ENCODE peak calls at places on chromosomes 6 and 20, in four cellular contexts. V is fibroblast of lung, M is sigmoid colon, F is GM13976. W is an unnamed sample.

GRCh38 chr6:90296346-90297123 is at the start of gene BACH2:
- DNase-seq in V (peak; percentile 92), M (peak; percentile 95), F (peak; percentile 81), W (peak; percentile 67)

GRCh38 chr20:50821257-50821921 is 26.5 kb downstream of the BCAS4 start:
- DNase-seq in V (no peak), M (no peak), F (no peak), W (no peak)

GRCh38 chr6:148002067-148002466 is 340.6 kb upstream of the SASH1 start:
- DNase-seq in V (no peak), M (no peak), F (no peak), W (no peak)

GRCh38 chr6:4608361-4609115 is 167.7 kb upstream of the CDYL start:
- DNase-seq in V (peak; percentile 43), M (no peak), F (no peak), W (no peak)

GRCh38 chr6:125041740-125042459 is 79.7 kb downstream of the RNF217 start:
- DNase-seq in V (peak; percentile 70), M (no peak), F (no peak), W (no peak)

GRCh38 chr6:277746-278145 is 14.5 kb upstream of the DUSP22 start:
- DNase-seq in V (no peak), M (no peak), F (no peak), W (no peak)

GRCh38 chr6:169864148-169865030 is 113.0 kb downstream of the ERMARD start:
- DNase-seq in V (no peak), M (peak; percentile 54), F (no peak), W (no peak)

GRCh38 chr6:41872102-41872602 is 23.0 kb downstream of the USP49 start:
- DNase-seq in V (no peak), M (no peak), F (no peak), W (peak; percentile 1)

GRCh38 chr6:108174371-108175175 is 8.8 kb downstream of the NR2E1 start:
- DNase-seq in V (peak; percentile 23), M (no peak), F (peak; percentile 61), W (no peak)

GRCh38 chr6:146009338-146009737 is 19.5 kb upstream of the GRM1 start:
- DNase-seq in V (no peak), M (no peak), F (no peak), W (no peak)

GRCh38 chr6:95364016-95364604 is 213.2 kb upstream of the MANEA start:
- DNase-seq in V (peak; percentile 2), M (no peak), F (peak; percentile 36), W (peak; percentile 1)

GRCh38 chr6:5190467-5190866 is 70.3 kb downstream of the LYRM4 start:
- DNase-seq in V (peak; percentile 95), M (no peak), F (no peak), W (no peak)

GRCh38 chr20:528923-529594 is 14.5 kb downstream of the CSNK2A1 start:
- DNase-seq in V (peak; percentile 83), M (no peak), F (no peak), W (no peak)

GRCh38 chr20:41145317-41145716 is 8.0 kb downstream of the PLCG1 start:
- DNase-seq in V (no peak), M (no peak), F (no peak), W (no peak)

GRCh38 chr20:42274977-42275376 is 656.8 kb upstream of the CHD6 start:
- DNase-seq in V (no peak), M (no peak), F (no peak), W (no peak)

GRCh38 chr6:168368063-168368835 is 48.7 kb upstream of the DACT2 start:
- DNase-seq in V (no peak), M (peak; percentile 65), F (no peak), W (no peak)

GRCh38 chr6:144756469-144756868 is 471.3 kb downstream of the UTRN start:
- DNase-seq in V (no peak), M (no peak), F (no peak), W (no peak)

GRCh38 chr20:60191014-60191413 is 232.8 kb downstream of the CDH26 start:
- DNase-seq in V (no peak), M (no peak), F (no peak), W (no peak)

GRCh38 chr6:100203391-100203790 is 209.4 kb upstream of the MCHR2 start:
- DNase-seq in V (peak; percentile 95), M (no peak), F (no peak), W (no peak)

GRCh38 chr6:140960566-140960965 is 1172.2 kb upstream of the GJE1 start:
- DNase-seq in V (peak; percentile 45), M (no peak), F (no peak), W (no peak)

GRCh38 chr20:21029356-21029755 is 76.8 kb downstream of the LINC00237 start:
- DNase-seq in V (no peak), M (no peak), F (no peak), W (no peak)

GRCh38 chr6:157990321-157991066 is 8.8 kb downstream of the SYNJ2 start:
- DNase-seq in V (peak; percentile 33), M (no peak), F (peak; percentile 53), W (no peak)

GRCh38 chr20:53642196-53643030 is 48.8 kb upstream of the ZNF217 start:
- DNase-seq in V (peak; percentile 68), M (no peak), F (no peak), W (no peak)

GRCh38 chr6:26552640-26553189 is 14.5 kb downstream of the HMGN4 start:
- DNase-seq in V (no peak), M (no peak), F (no peak), W (no peak)

GRCh38 chr6:33313105-33313708 is 671 bp downstream of the TAPBP start:
- DNase-seq in V (peak; percentile 36), M (peak; percentile 81), F (peak; percentile 73), W (no peak)

GRCh38 chr6:31558631-31559500 is 11.5 kb downstream of the NFKBIL1 start:
- DNase-seq in V (peak; percentile 29), M (peak; percentile 69), F (peak; percentile 82), W (peak; percentile 83)

GRCh38 chr20:36255445-36255844 is 19.2 kb downstream of the AAR2 start:
- DNase-seq in V (no peak), M (peak; percentile 47), F (no peak), W (no peak)

GRCh38 chr6:81401970-81402690 is 350.4 kb downstream of the TENT5A start:
- DNase-seq in V (peak; percentile 90), M (no peak), F (no peak), W (no peak)

GRCh38 chr20:699811-700338 is 24.3 kb upstream of the SCRT2 start:
- DNase-seq in V (no peak), M (no peak), F (no peak), W (no peak)

GRCh38 chr20:48294942-48295341 is 509.7 kb upstream of the SULF2 start:
- DNase-seq in V (peak; percentile 17), M (no peak), F (no peak), W (no peak)

GRCh38 chr20:48294196-48294595 is 508.9 kb upstream of the SULF2 start:
- DNase-seq in V (peak; percentile 91), M (no peak), F (no peak), W (no peak)

GRCh38 chr20:48298424-48298823 is 513.1 kb upstream of the SULF2 start:
- DNase-seq in V (no peak), M (no peak), F (no peak), W (no peak)

GRCh38 chr20:48295445-48295903 is 510.2 kb upstream of the SULF2 start:
- DNase-seq in V (peak; percentile 98), M (no peak), F (no peak), W (no peak)

DNA sequence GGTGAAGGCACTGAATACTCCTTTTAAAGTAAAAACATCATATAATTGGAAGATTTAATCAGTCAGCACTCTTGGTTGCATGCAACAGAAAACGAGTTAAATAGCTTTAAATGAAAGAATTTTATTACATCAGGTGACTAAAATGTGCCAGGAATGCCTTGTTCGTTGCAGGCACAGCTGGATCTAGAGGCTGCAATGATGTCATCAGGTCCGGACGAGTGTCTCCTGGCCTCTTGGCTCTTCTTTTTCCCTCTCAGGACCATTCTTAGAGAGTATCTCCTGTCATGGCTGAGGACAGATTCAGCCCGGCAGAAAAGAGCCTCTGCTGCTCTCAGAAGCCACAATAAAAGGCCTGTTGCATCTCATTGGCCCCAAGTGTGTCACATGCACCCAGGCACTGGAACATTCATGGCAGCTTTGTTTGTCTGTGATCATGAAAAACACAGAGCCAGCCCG is 510.7 kb upstream of the SULF2 start:
- DNase-seq in V (peak; percentile 81), M (no peak), F (no peak), W (no peak)
- TF ChIP-seq CTCF in V (no peak), M (no peak), F (no peak), W (no peak)

GRCh38 chr20:4896971-4897497 is 104.3 kb downstream of the SLC23A2 start:
- DNase-seq in V (no peak), M (no peak), F (no peak), W (no peak)
- TF ChIP-seq CTCF in V (no peak), M (no peak), F (no peak), W (peak; percentile 60)

GRCh38 chr6:159943965-159944598 is 24.8 kb upstream of the IGF2R start:
- DNase-seq in V (no peak), M (no peak), F (no peak), W (no peak)

GRCh38 chr6:159939591-159940016 is 29.3 kb upstream of the IGF2R start:
- DNase-seq in V (peak; percentile 31), M (no peak), F (no peak), W (no peak)

GRCh38 chr6:159943101-159943632 is 25.7 kb upstream of the IGF2R start:
- DNase-seq in V (peak; percentile 47), M (no peak), F (no peak), W (no peak)

GRCh38 chr6:159945801-159946392 is 23.0 kb upstream of the IGF2R start:
- DNase-seq in V (no peak), M (no peak), F (no peak), W (no peak)

DNA sequence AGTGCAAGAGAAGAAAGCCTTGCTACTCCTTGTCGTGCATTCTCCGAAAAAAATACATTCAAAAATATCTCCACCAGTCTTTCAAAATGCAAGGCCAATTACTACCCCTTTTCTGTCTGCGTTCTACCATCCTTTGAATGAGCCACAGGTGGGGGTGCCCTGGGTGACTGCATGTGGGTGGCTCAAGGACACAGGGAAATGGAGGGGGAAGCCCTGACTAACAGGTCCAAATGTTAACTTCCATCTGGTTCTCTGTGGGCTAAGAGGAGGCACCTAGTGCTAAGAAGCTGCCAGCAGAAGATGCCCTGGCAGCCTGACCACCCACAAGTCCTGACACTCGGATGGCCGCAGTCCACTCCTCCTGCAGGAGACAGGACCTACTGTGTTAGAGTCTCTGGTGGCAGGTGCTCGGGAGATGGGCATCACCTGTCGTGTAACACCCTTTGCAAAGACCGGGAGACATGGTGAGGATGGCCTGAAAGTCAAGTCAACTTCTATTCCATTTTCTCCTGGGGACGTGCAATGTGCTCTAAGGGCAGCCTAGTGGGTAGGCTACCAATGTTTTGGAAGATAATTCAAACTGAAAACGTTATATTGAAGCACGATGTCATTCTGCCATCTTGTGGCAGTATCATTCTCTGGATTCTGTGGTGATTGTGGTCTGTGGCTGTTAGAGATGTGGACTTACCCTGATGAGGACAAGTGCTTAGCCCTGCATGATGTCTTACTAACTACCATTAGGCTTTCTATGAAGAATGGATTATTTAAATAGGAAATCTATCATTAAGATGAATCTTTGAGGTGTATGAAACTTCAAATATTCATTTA is 27.4 kb upstream of the IGF2R start:
- DNase-seq in V (peak; percentile 41), M (no peak), F (peak; percentile 39), W (no peak)
- TF ChIP-seq CTCF in V (peak; percentile 61), M (no peak), F (peak; percentile 18), W (peak; percentile 47)

GRCh38 chr20:46252352-46253091 is 55.8 kb downstream of the CDH22 start:
- DNase-seq in V (no peak), M (no peak), F (no peak), W (no peak)

GRCh38 chr20:46255440-46256104 is 52.7 kb downstream of the CDH22 start:
- DNase-seq in V (peak; percentile 39), M (peak; percentile 77), F (no peak), W (no peak)

GRCh38 chr20:46250772-46251171 is 57.5 kb downstream of the CDH22 start:
- DNase-seq in V (no peak), M (no peak), F (no peak), W (no peak)

GRCh38 chr20:46251211-46251673 is 57.1 kb downstream of the CDH22 start:
- DNase-seq in V (no peak), M (no peak), F (no peak), W (no peak)

GRCh38 chr20:46253391-46253790 is 54.9 kb downstream of the CDH22 start:
- DNase-seq in V (no peak), M (no peak), F (no peak), W (no peak)
- TF ChIP-seq CTCF in V (peak; percentile 8), M (no peak), F (no peak), W (no peak)

W was measured in GM06990.